ENCODE peak calls at places on chromosomes 7 and 10, in nine cellular contexts. One of them, this sample, is unnamed.

GRCh38 chr7:142125576-142125975 is 14.1 kb downstream of the MGAM2 start:
- DNase-seq in substantia nigra: no peak
- DNase-seq in G401: no peak
- DNase-seq in SJCRH30: no peak
- DNase-seq in M059J: no peak
- DNase-seq in left cardiac atrium: no peak
- DNase-seq in HAP-1: no peak
- DNase-seq in NCI-H2171: no peak
- DNase-seq in right cardiac atrium: no peak
- DNase-seq in this sample: no peak

GRCh38 chr7:38507379-38507778 is 123.8 kb downstream of the AMPH start:
- DNase-seq in right cardiac atrium: no peak
- DNase-seq in substantia nigra: no peak
- DNase-seq in HAP-1: no peak
- DNase-seq in left cardiac atrium: no peak
- DNase-seq in G401: no peak
- DNase-seq in M059J: no peak
- DNase-seq in SJCRH30: no peak
- DNase-seq in NCI-H2171: no peak
- DNase-seq in this sample: no peak

GRCh38 chr10:67043041-67043440 is 117.2 kb downstream of the LRRTM3 start:
- DNase-seq in left cardiac atrium: no peak
- DNase-seq in right cardiac atrium: no peak
- DNase-seq in G401: no peak
- DNase-seq in HAP-1: no peak
- DNase-seq in substantia nigra: no peak
- DNase-seq in SJCRH30: no peak
- DNase-seq in NCI-H2171: no peak
- DNase-seq in M059J: no peak
- DNase-seq in this sample: no peak

GRCh38 chr7:50661345-50662058 is 96.3 kb upstream of the DDC start:
- DNase-seq in NCI-H2171: no peak
- DNase-seq in right cardiac atrium: peak
- DNase-seq in G401: no peak
- DNase-seq in SJCRH30: no peak
- DNase-seq in M059J: peak
- DNase-seq in left cardiac atrium: no peak
- DNase-seq in HAP-1: no peak
- DNase-seq in substantia nigra: no peak
- DNase-seq in this sample: no peak

GRCh38 chr10:74034301-74034700 is 36.4 kb downstream of the VCL start:
- DNase-seq in HAP-1: no peak
- DNase-seq in SJCRH30: no peak
- DNase-seq in substantia nigra: no peak
- DNase-seq in NCI-H2171: no peak
- DNase-seq in left cardiac atrium: no peak
- DNase-seq in G401: no peak
- DNase-seq in right cardiac atrium: no peak
- DNase-seq in M059J: no peak
- DNase-seq in this sample: no peak

GRCh38 chr10:18005781-18006456 is 54.2 kb downstream of the SLC39A12 start:
- DNase-seq in HAP-1: no peak
- DNase-seq in G401: peak
- DNase-seq in SJCRH30: peak
- DNase-seq in right cardiac atrium: peak
- DNase-seq in substantia nigra: no peak
- DNase-seq in M059J: peak
- DNase-seq in left cardiac atrium: no peak
- DNase-seq in NCI-H2171: no peak
- DNase-seq in this sample: no peak

GRCh38 chr7:416761-417624 is 102.7 kb downstream of the PDGFA start:
- DNase-seq in substantia nigra: no peak
- DNase-seq in right cardiac atrium: no peak
- DNase-seq in NCI-H2171: no peak
- DNase-seq in SJCRH30: no peak
- DNase-seq in HAP-1: no peak
- DNase-seq in M059J: no peak
- DNase-seq in G401: no peak
- DNase-seq in left cardiac atrium: no peak
- DNase-seq in this sample: no peak

GRCh38 chr7:48173983-48174382 is 2.7 kb downstream of the ABCA13 start:
- DNase-seq in substantia nigra: no peak
- DNase-seq in HAP-1: no peak
- DNase-seq in M059J: peak
- DNase-seq in left cardiac atrium: no peak
- DNase-seq in NCI-H2171: no peak
- DNase-seq in SJCRH30: no peak
- DNase-seq in right cardiac atrium: no peak
- DNase-seq in G401: no peak
- DNase-seq in this sample: no peak

GRCh38 chr10:124048371-124049290 is 44.8 kb downstream of the CHST15 start:
- DNase-seq in M059J: no peak
- DNase-seq in left cardiac atrium: no peak
- DNase-seq in substantia nigra: no peak
- DNase-seq in SJCRH30: no peak
- DNase-seq in NCI-H2171: no peak
- DNase-seq in HAP-1: no peak
- DNase-seq in right cardiac atrium: no peak
- DNase-seq in G401: no peak
- DNase-seq in this sample: no peak

GRCh38 chr10:78551184-78552005 is 517.4 kb upstream of the ZMIZ1 start:
- DNase-seq in G401: no peak
- DNase-seq in NCI-H2171: no peak
- DNase-seq in M059J: no peak
- DNase-seq in HAP-1: peak
- DNase-seq in substantia nigra: no peak
- DNase-seq in SJCRH30: no peak
- DNase-seq in left cardiac atrium: no peak
- DNase-seq in right cardiac atrium: no peak
- DNase-seq in this sample: no peak

GRCh38 chr7:134331393-134331792 is 14.7 kb upstream of the SLC35B4 start:
- DNase-seq in substantia nigra: no peak
- DNase-seq in NCI-H2171: no peak
- DNase-seq in SJCRH30: no peak
- DNase-seq in left cardiac atrium: no peak
- DNase-seq in G401: no peak
- DNase-seq in M059J: no peak
- DNase-seq in HAP-1: no peak
- DNase-seq in right cardiac atrium: no peak
- DNase-seq in this sample: no peak

GRCh38 chr10:76719021-76719420 is 918.6 kb downstream of the KCNMA1 start:
- DNase-seq in left cardiac atrium: no peak
- DNase-seq in NCI-H2171: no peak
- DNase-seq in M059J: no peak
- DNase-seq in substantia nigra: no peak
- DNase-seq in G401: no peak
- DNase-seq in HAP-1: no peak
- DNase-seq in SJCRH30: no peak
- DNase-seq in right cardiac atrium: no peak
- DNase-seq in this sample: no peak

GRCh38 chr10:45422207-45422606 is 48.2 kb downstream of the ALOX5 start:
- DNase-seq in M059J: no peak
- DNase-seq in G401: no peak
- DNase-seq in substantia nigra: no peak
- DNase-seq in right cardiac atrium: peak
- DNase-seq in NCI-H2171: no peak
- DNase-seq in left cardiac atrium: no peak
- DNase-seq in SJCRH30: no peak
- DNase-seq in HAP-1: no peak
- DNase-seq in this sample: no peak

GRCh38 chr7:142874409-142874808 is 11.1 kb downstream of the TRPV6 start:
- DNase-seq in substantia nigra: no peak
- DNase-seq in HAP-1: peak
- DNase-seq in SJCRH30: no peak
- DNase-seq in G401: no peak
- DNase-seq in left cardiac atrium: no peak
- DNase-seq in NCI-H2171: no peak
- DNase-seq in right cardiac atrium: no peak
- DNase-seq in M059J: no peak
- DNase-seq in this sample: no peak

GRCh38 chr10:107496594-107496993 is 332.1 kb upstream of the SORCS1 start:
- DNase-seq in NCI-H2171: no peak
- DNase-seq in right cardiac atrium: no peak
- DNase-seq in substantia nigra: no peak
- DNase-seq in HAP-1: no peak
- DNase-seq in G401: no peak
- DNase-seq in SJCRH30: no peak
- DNase-seq in left cardiac atrium: no peak
- DNase-seq in M059J: peak
- DNase-seq in this sample: no peak

GRCh38 chr7:134355925-134356324 is 39.2 kb upstream of the SLC35B4 start:
- DNase-seq in substantia nigra: no peak
- DNase-seq in HAP-1: no peak
- DNase-seq in G401: peak
- DNase-seq in M059J: peak
- DNase-seq in NCI-H2171: no peak
- DNase-seq in left cardiac atrium: peak
- DNase-seq in right cardiac atrium: peak
- DNase-seq in SJCRH30: no peak
- DNase-seq in this sample: peak

GRCh38 chr7:39951943-39952194 is 1.8 kb downstream of the CDK13 start:
- DNase-seq in HAP-1: no peak
- DNase-seq in SJCRH30: no peak
- DNase-seq in right cardiac atrium: no peak
- DNase-seq in NCI-H2171: no peak
- DNase-seq in substantia nigra: no peak
- DNase-seq in M059J: no peak
- DNase-seq in left cardiac atrium: no peak
- DNase-seq in G401: no peak
- DNase-seq in this sample: no peak